ENCODE peak calls at places on chromosome 6, in four cellular contexts. One of them, this sample, is unnamed.

GRCh38 chr6:35370124-35370741 is 27.9 kb downstream of the PPARD start:
- DNase-seq in heart right ventricle: peak; percentile 80
- DNase-seq in Peyer's patch: peak; percentile 71
- DNase-seq in kidney epithelial cell: peak; percentile 91
- DNase-seq in this sample: peak; percentile 96

GRCh38 chr6:91476000-91476399 is 889.1 kb upstream of the MAP3K7 start:
- DNase-seq in Peyer's patch: peak; percentile 47
- DNase-seq in heart right ventricle: no peak
- DNase-seq in kidney epithelial cell: peak; percentile 77
- DNase-seq in this sample: no peak

GRCh38 chr6:129513471-129513870 is 196.5 kb downstream of the ARHGAP18 start:
- DNase-seq in kidney epithelial cell: no peak
- DNase-seq in heart right ventricle: no peak
- DNase-seq in Peyer's patch: no peak
- DNase-seq in this sample: peak; percentile 73

GRCh38 chr6:30821862-30822784 is 62.2 kb upstream of the DDR1 start:
- DNase-seq in Peyer's patch: no peak
- DNase-seq in kidney epithelial cell: no peak
- DNase-seq in heart right ventricle: no peak
- DNase-seq in this sample: peak; percentile 65

GRCh38 chr6:61606500-61606899 is 679.5 kb downstream of the KHDRBS2 start:
- DNase-seq in kidney epithelial cell: no peak
- DNase-seq in Peyer's patch: no peak
- DNase-seq in heart right ventricle: no peak
- DNase-seq in this sample: no peak

GRCh38 chr6:148803979-148804378 is 57.1 kb downstream of the UST start:
- DNase-seq in heart right ventricle: no peak
- DNase-seq in kidney epithelial cell: no peak
- DNase-seq in Peyer's patch: no peak
- DNase-seq in this sample: peak; percentile 32

GRCh38 chr6:111865909-111866546 is 7.2 kb downstream of the FYN start:
- DNase-seq in heart right ventricle: no peak
- DNase-seq in kidney epithelial cell: no peak
- DNase-seq in Peyer's patch: no peak
- DNase-seq in this sample: no peak

GRCh38 chr6:16704706-16705402 is 56.4 kb downstream of the ATXN1 start:
- DNase-seq in kidney epithelial cell: no peak
- DNase-seq in Peyer's patch: no peak
- DNase-seq in heart right ventricle: no peak
- DNase-seq in this sample: peak; percentile 37

GRCh38 chr6:141956046-141956761 is 176.5 kb upstream of the GJE1 start:
- DNase-seq in heart right ventricle: peak; percentile 8
- DNase-seq in kidney epithelial cell: no peak
- DNase-seq in Peyer's patch: no peak
- DNase-seq in this sample: peak; percentile 35

GRCh38 chr6:44062771-44063560 is 64.3 kb downstream of the MRPL14 start:
- DNase-seq in kidney epithelial cell: no peak
- DNase-seq in heart right ventricle: no peak
- DNase-seq in Peyer's patch: no peak
- DNase-seq in this sample: no peak

GRCh38 chr6:161141173-161141572 is 132.7 kb downstream of the AGPAT4 start:
- DNase-seq in Peyer's patch: no peak
- DNase-seq in kidney epithelial cell: no peak
- DNase-seq in heart right ventricle: no peak
- DNase-seq in this sample: no peak

GRCh38 chr6:111447051-111447450 is 36.0 kb downstream of the REV3L start:
- DNase-seq in Peyer's patch: no peak
- DNase-seq in heart right ventricle: no peak
- DNase-seq in kidney epithelial cell: no peak
- DNase-seq in this sample: no peak

GRCh38 chr6:47134476-47135189 is 92.5 kb upstream of the ADGRF1 start:
- DNase-seq in heart right ventricle: no peak
- DNase-seq in Peyer's patch: no peak
- DNase-seq in kidney epithelial cell: peak; percentile 89
- DNase-seq in this sample: peak; percentile 96

GRCh38 chr6:121660277-121660676 is 224.8 kb downstream of the GJA1 start:
- DNase-seq in Peyer's patch: no peak
- DNase-seq in kidney epithelial cell: no peak
- DNase-seq in heart right ventricle: no peak
- DNase-seq in this sample: no peak

GRCh38 chr6:7899889-7900213 is 10.7 kb downstream of the TXNDC5 start:
- DNase-seq in heart right ventricle: no peak
- DNase-seq in Peyer's patch: no peak
- DNase-seq in kidney epithelial cell: no peak
- DNase-seq in this sample: no peak

GRCh38 chr6:136408205-136408604 is 118.6 kb upstream of the BCLAF1 start:
- DNase-seq in Peyer's patch: no peak
- DNase-seq in heart right ventricle: no peak
- DNase-seq in kidney epithelial cell: no peak
- DNase-seq in this sample: peak; percentile 40

GRCh38 chr6:328184-328670 is 35.9 kb downstream of the DUSP22 start:
- DNase-seq in heart right ventricle: peak; percentile 36
- DNase-seq in kidney epithelial cell: peak; percentile 53
- DNase-seq in Peyer's patch: peak; percentile 76
- DNase-seq in this sample: peak; percentile 91

GRCh38 chr6:100453701-100454521 is 10.8 kb downstream of the SIM1 start:
- DNase-seq in heart right ventricle: no peak
- DNase-seq in Peyer's patch: no peak
- DNase-seq in kidney epithelial cell: no peak
- DNase-seq in this sample: no peak

GRCh38 chr6:142934599-142934998 is 10.4 kb downstream of the HIVEP2 start:
- DNase-seq in Peyer's patch: no peak
- DNase-seq in heart right ventricle: no peak
- DNase-seq in kidney epithelial cell: no peak
- DNase-seq in this sample: no peak

GRCh38 chr6:12065321-12066140 is 53.4 kb downstream of the HIVEP1 start:
- DNase-seq in Peyer's patch: no peak
- DNase-seq in kidney epithelial cell: no peak
- DNase-seq in heart right ventricle: no peak
- DNase-seq in this sample: no peak

GRCh38 chr6:68071740-68072139 is 563.3 kb upstream of the ADGRB3 start:
- DNase-seq in kidney epithelial cell: no peak
- DNase-seq in heart right ventricle: no peak
- DNase-seq in Peyer's patch: no peak
- DNase-seq in this sample: peak; percentile 8

GRCh38 chr6:15036690-15037245 is 209.1 kb upstream of the JARID2 start:
- DNase-seq in kidney epithelial cell: no peak
- DNase-seq in Peyer's patch: peak; percentile 87
- DNase-seq in heart right ventricle: peak; percentile 79
- DNase-seq in this sample: no peak

GRCh38 chr6:36633915-36634314 is 39.8 kb downstream of the SRSF3 start:
- DNase-seq in heart right ventricle: peak; percentile 77
- DNase-seq in Peyer's patch: no peak
- DNase-seq in kidney epithelial cell: no peak
- DNase-seq in this sample: peak; percentile 97

GRCh38 chr6:113829702-113830058 is 27.5 kb upstream of the MARCKS start:
- DNase-seq in kidney epithelial cell: peak; percentile 44
- DNase-seq in heart right ventricle: no peak
- DNase-seq in Peyer's patch: no peak
- DNase-seq in this sample: peak; percentile 55

GRCh38 chr6:16396497-16397319 is 158.3 kb downstream of the GMPR start:
- DNase-seq in kidney epithelial cell: no peak
- DNase-seq in Peyer's patch: no peak
- DNase-seq in heart right ventricle: no peak
- DNase-seq in this sample: no peak

GRCh38 chr6:45653117-45653883 is 275.6 kb upstream of the SUPT3H start:
- DNase-seq in Peyer's patch: no peak
- DNase-seq in heart right ventricle: no peak
- DNase-seq in kidney epithelial cell: no peak
- DNase-seq in this sample: no peak

GRCh38 chr6:4809999-4810918 is 34.1 kb downstream of the CDYL start:
- DNase-seq in kidney epithelial cell: peak; percentile 29
- DNase-seq in Peyer's patch: no peak
- DNase-seq in heart right ventricle: no peak
- DNase-seq in this sample: peak; percentile 68

GRCh38 chr6:23522751-23523527 is 603.1 kb upstream of the NRSN1 start:
- DNase-seq in Peyer's patch: no peak
- DNase-seq in kidney epithelial cell: no peak
- DNase-seq in heart right ventricle: no peak
- DNase-seq in this sample: no peak

GRCh38 chr6:49949062-49949461 is 14.9 kb downstream of the DEFB114 start:
- DNase-seq in kidney epithelial cell: no peak
- DNase-seq in Peyer's patch: no peak
- DNase-seq in heart right ventricle: no peak
- DNase-seq in this sample: no peak

GRCh38 chr6:30591008-30591407 is 19.8 kb downstream of the ABCF1 start:
- DNase-seq in Peyer's patch: no peak
- DNase-seq in kidney epithelial cell: peak; percentile 28
- DNase-seq in heart right ventricle: no peak
- DNase-seq in this sample: peak; percentile 79

GRCh38 chr6:160121981-160122380 is 366 bp downstream of the SLC22A1 start:
- DNase-seq in heart right ventricle: no peak
- DNase-seq in kidney epithelial cell: no peak
- DNase-seq in Peyer's patch: no peak
- DNase-seq in this sample: no peak

GRCh38 chr6:160120087-160120486 is 1.5 kb upstream of the SLC22A1 start:
- DNase-seq in kidney epithelial cell: no peak
- DNase-seq in Peyer's patch: no peak
- DNase-seq in heart right ventricle: no peak
- DNase-seq in this sample: no peak

GRCh38 chr6:160116411-160116810 is 5.2 kb upstream of the SLC22A1 start:
- DNase-seq in Peyer's patch: no peak
- DNase-seq in kidney epithelial cell: no peak
- DNase-seq in heart right ventricle: no peak
- DNase-seq in this sample: no peak

GRCh38 chr6:160121558-160121957 is at the start of gene SLC22A1:
- DNase-seq in heart right ventricle: no peak
- DNase-seq in Peyer's patch: no peak
- DNase-seq in kidney epithelial cell: no peak
- DNase-seq in this sample: no peak

DNA sequence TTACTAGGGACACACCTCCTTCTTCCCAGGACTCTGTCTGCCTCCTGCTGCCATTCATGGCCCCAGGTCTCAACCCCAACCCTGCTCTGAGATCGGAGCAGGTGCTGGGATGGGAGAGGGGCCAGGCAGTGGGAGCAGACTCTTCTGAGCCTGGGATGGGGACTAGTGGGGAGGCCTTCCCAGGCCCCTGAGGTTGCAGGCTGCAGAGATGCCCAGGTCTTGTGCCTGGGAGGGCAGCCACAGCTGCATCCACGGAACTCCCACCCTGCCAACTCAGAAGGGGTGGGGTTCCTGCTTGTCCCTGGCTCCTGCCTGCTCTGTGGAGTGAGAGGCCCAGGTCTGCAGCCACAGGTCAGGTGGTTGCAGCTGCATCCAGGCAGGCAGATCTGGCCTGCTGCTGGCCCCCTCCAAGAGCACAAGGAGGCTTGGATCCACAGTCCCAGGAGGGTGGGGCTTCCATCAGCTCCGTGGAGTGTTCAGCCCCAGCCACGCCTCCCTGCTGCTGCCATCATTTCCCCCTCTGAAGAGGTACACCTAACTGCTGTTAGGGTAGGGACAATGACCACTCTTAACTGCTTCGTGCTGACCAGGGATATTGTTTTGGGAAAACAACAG is 2.9 kb upstream of the SLC22A1 start:
- DNase-seq in Peyer's patch: no peak
- DNase-seq in heart right ventricle: no peak
- DNase-seq in kidney epithelial cell: no peak
- DNase-seq in this sample: no peak
- TF ChIP-seq CTCF in Peyer's patch: no peak
- TF ChIP-seq CTCF in heart right ventricle: no peak
- TF ChIP-seq CTCF in kidney epithelial cell: no peak
- TF ChIP-seq CTCF in this sample: no peak

DNA sequence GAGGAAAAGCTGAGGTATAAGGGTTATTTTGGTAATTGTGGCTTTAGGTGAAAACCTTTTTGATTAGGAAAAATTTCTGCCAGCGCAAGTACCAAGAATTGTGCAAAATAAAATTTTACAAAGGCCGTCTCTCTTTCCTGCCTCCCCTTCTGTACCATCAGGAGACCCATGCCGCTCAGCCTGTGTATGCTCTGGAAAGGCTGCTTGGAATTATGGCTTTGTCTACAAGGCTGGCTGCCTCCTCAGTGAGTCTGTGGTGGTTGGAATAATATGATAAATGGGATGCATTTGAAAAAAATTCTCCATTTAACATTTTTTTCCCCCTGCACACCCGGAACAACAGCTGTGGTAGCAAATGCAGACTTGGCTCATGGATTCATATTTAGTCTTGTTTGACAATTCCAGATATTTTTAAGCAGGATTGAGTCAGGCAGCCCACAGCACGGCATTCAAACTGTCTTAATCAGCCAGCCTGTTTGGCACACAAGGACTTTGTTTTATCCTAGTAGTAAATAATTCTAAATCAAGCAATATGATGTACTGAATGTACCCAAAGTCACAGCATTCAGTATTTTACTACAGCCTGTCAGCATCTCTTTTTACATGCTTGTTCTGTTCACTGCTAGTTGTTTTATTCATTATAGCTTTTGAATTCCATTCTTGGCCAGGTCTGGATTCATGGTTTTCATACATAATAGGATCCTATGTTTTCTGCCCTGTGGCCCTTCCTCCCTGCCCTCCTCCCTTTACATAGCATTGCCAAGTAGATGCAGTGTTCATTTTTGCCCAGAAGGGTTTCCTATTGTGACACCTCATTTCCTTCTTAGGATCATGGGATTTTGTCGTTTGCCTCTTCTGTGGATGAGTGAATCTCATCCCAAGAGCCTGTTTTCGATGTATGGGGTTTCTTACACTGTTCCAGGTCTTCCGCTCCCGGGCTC is 68.0 kb downstream of the LRRC1 start:
- DNase-seq in kidney epithelial cell: no peak
- DNase-seq in Peyer's patch: no peak
- DNase-seq in heart right ventricle: no peak
- DNase-seq in this sample: peak; percentile 72
- H3K4me3 ChIP-seq in kidney epithelial cell: no peak overlapping the region
- H3K4me3 ChIP-seq in Peyer's patch: no peak overlapping the region
- H3K4me3 ChIP-seq in heart right ventricle: no peak overlapping the region
- H3K4me3 ChIP-seq in this sample: no peak overlapping the region

DNA sequence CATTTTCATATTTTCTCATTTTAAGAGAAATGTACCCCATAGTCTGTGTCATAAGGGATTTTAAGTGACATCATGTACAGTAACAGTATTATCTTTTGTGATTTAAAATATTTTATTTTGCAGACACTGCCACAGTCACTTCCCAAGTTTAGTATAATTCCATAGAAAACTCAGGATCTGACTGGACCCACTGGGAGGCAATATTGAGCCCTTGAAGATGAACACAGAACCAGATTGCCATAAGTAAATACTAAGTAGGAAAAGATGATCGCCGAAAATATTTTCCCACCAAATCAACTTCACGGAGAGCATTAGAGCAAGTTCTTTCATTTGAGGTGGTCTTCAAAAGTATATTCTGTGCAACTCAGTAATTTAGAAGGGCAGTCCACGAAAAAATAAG is 17.6 kb upstream of the PKHD1 start:
- DNase-seq in Peyer's patch: no peak
- DNase-seq in heart right ventricle: no peak
- DNase-seq in kidney epithelial cell: no peak
- DNase-seq in this sample: peak; percentile 5
- TF ChIP-seq CTCF in Peyer's patch: no peak
- TF ChIP-seq CTCF in heart right ventricle: no peak
- TF ChIP-seq CTCF in kidney epithelial cell: no peak
- TF ChIP-seq CTCF in this sample: no peak

GRCh38 chr6:21121737-21122136 is 471.8 kb upstream of the SOX4 start:
- DNase-seq in heart right ventricle: no peak
- DNase-seq in kidney epithelial cell: no peak
- DNase-seq in Peyer's patch: no peak
- DNase-seq in this sample: no peak
- H3K4me3 ChIP-seq in heart right ventricle: no peak overlapping the region
- H3K4me3 ChIP-seq in kidney epithelial cell: no peak overlapping the region
- H3K4me3 ChIP-seq in Peyer's patch: no peak overlapping the region
- H3K4me3 ChIP-seq in this sample: no peak overlapping the region